ENCODE peak calls at places on chromosomes 13 and 19, in eight cellular contexts. Y, E, C, G, K, B, M and W are unnamed samples.

GRCh38 chr19:1514986-1515721 is 2.3 kb upstream of the ADAMTSL5 start:
- DNase-seq in Y (no peak), E (no peak), C (no peak), G (no peak), K (no peak), B (no peak), M (no peak), W (no peak)

GRCh38 chr19:43553656-43554055 is 20.7 kb downstream of the ZNF575 start:
- DNase-seq in Y (no peak), E (no peak), C (no peak), G (no peak), K (no peak), B (no peak), M (no peak), W (no peak)

GRCh38 chr13:34900288-34900739 is 41.8 kb upstream of the NBEA start:
- DNase-seq in Y (no peak), E (no peak), C (no peak), G (no peak), K (no peak), B (peak), M (no peak), W (no peak)

GRCh38 chr19:50657222-50657669 is 8.0 kb downstream of the C19orf81 start:
- DNase-seq in Y (no peak), E (no peak), C (no peak), G (no peak), K (no peak), B (no peak), M (no peak), W (no peak)

GRCh38 chr13:92512852-92513251 is 713.8 kb upstream of the GPC6 start:
- DNase-seq in Y (no peak), E (no peak), C (no peak), G (no peak), K (no peak), B (peak), M (no peak), W (no peak)

GRCh38 chr13:101390461-101390860 is 25.8 kb downstream of the NALCN start:
- DNase-seq in Y (peak), E (no peak), C (no peak), G (peak), K (no peak), B (no peak), M (no peak), W (no peak)

GRCh38 chr19:50826492-50827240 is 3.1 kb upstream of the KLK1 start:
- DNase-seq in Y (no peak), E (no peak), C (no peak), G (no peak), K (no peak), B (no peak), M (no peak), W (no peak)

GRCh38 chr19:46849610-46850009 is 1.0 kb downstream of the AP2S1 start:
- DNase-seq in Y (no peak), E (peak), C (no peak), G (peak), K (no peak), B (peak), M (no peak), W (no peak)

GRCh38 chr19:771332-771785 is 20.4 kb downstream of the MISP start:
- DNase-seq in Y (peak), E (peak), C (peak), G (peak), K (peak), B (peak), M (no peak), W (peak)

GRCh38 chr13:44347905-44348304 is 25.7 kb upstream of the SERP2 start:
- DNase-seq in Y (peak), E (no peak), C (no peak), G (no peak), K (no peak), B (no peak), M (no peak), W (no peak)

GRCh38 chr19:17125728-17126677 is 50.4 kb downstream of the MYO9B start:
- DNase-seq in Y (peak), E (no peak), C (peak), G (no peak), K (no peak), B (no peak), M (no peak), W (no peak)

GRCh38 chr13:59677966-59678814 is 485.5 kb downstream of the DIAPH3 start:
- DNase-seq in Y (peak), E (no peak), C (no peak), G (peak), K (peak), B (peak), M (peak), W (peak)